ENCODE peak calls at places on chromosomes 12 and 14, in seven cellular contexts. U, A, K, G, Q, S and B are unnamed samples.

GRCh38 chr12:51949342-51950030 is 2.0 kb upstream of the ACVR1B start:
- DNase-seq in A (no peak), K (no peak), U (no peak), G (no peak), Q (no peak), S (no peak), B (no peak)

GRCh38 chr12:80979251-80979650 is 41.5 kb upstream of the LIN7A start:
- DNase-seq in S (no peak), G (no peak), A (no peak), U (no peak), K (no peak), Q (no peak), B (no peak)

GRCh38 chr12:29208060-29208459 is 59.0 kb downstream of the FAR2 start:
- DNase-seq in G (peak), K (no peak), S (no peak), A (no peak), Q (no peak), U (no peak), B (no peak)

GRCh38 chr14:81200041-81200440 is 20.7 kb downstream of the GTF2A1 start:
- DNase-seq in G (no peak), U (no peak), Q (no peak), S (no peak), K (no peak), A (no peak), B (no peak)

GRCh38 chr12:22729898-22730443 is 105.0 kb downstream of the ETNK1 start:
- DNase-seq in U (no peak), K (peak), A (no peak), S (no peak), Q (no peak), G (no peak), B (peak)

GRCh38 chr14:51862171-51862838 is 1.9 kb downstream of the GNG2 start:
- DNase-seq in G (no peak), A (no peak), U (no peak), Q (no peak), S (no peak), K (no peak), B (no peak)

GRCh38 chr12:94027561-94027960 is 120.8 kb upstream of the PLXNC1 start:
- DNase-seq in U (no peak), A (no peak), Q (no peak), G (no peak), K (no peak), S (no peak), B (no peak)

GRCh38 chr14:55138091-55138490 is 9.0 kb downstream of the LGALS3 start:
- DNase-seq in G (no peak), K (no peak), A (no peak), Q (no peak), U (no peak), S (no peak), B (no peak)

GRCh38 chr12:50453872-50454271 is 50.9 kb upstream of the DIP2B start:
- DNase-seq in A (no peak), Q (no peak), K (peak), S (no peak), G (no peak), U (no peak), B (peak)

GRCh38 chr14:72822946-72823611 is 70.8 kb downstream of the DPF3 start:
- DNase-seq in S (peak), G (no peak), K (no peak), Q (no peak), A (no peak), U (no peak), B (no peak)

GRCh38 chr12:26523708-26524150 is 309.3 kb downstream of the ITPR2 start:
- DNase-seq in S (peak), A (no peak), U (no peak), G (peak), K (peak), Q (peak), B (peak)

GRCh38 chr14:35285991-35286564 is 6.1 kb upstream of the PSMA6 start:
- DNase-seq in A (no peak), K (no peak), G (no peak), Q (no peak), U (no peak), S (no peak), B (no peak)

GRCh38 chr14:50854521-50854920 is 17.3 kb upstream of the ABHD12B start:
- DNase-seq in S (no peak), G (no peak), Q (no peak), A (no peak), K (no peak), U (no peak), B (no peak)

GRCh38 chr12:54700301-54700700 is 52.1 kb upstream of the DCD start:
- DNase-seq in U (no peak), K (no peak), G (no peak), S (no peak), Q (no peak), A (no peak), B (no peak)

GRCh38 chr14:95891742-95892141 is 15.1 kb downstream of the TUNAR start:
- DNase-seq in U (no peak), G (no peak), K (no peak), Q (peak), S (no peak), A (no peak), B (peak)

GRCh38 chr12:49565119-49565955 is 2.6 kb downstream of the MCRS1 start:
- DNase-seq in G (no peak), A (no peak), K (no peak), S (peak), U (no peak), Q (no peak), B (no peak)

GRCh38 chr12:54352022-54352531 is 12.2 kb downstream of the GPR84 start:
- DNase-seq in K (peak), U (no peak), S (peak), Q (no peak), A (no peak), G (peak), B (no peak)

GRCh38 chr14:50047274-50047676 is 69.1 kb downstream of the VCPKMT start:
- DNase-seq in S (no peak), K (no peak), A (no peak), G (no peak), U (no peak), Q (no peak), B (no peak)

GRCh38 chr12:43501705-43502104 is 50.3 kb downstream of the ADAMTS20 start:
- DNase-seq in A (no peak), K (peak), Q (peak), G (no peak), S (no peak), U (no peak), B (peak)

GRCh38 chr14:64942531-64943111 is at the start of gene GPX2:
- DNase-seq in S (no peak), K (no peak), Q (peak), G (no peak), A (no peak), U (no peak), B (no peak)

GRCh38 chr12:120581998-120582397 is 796 bp upstream of the POP5 start:
- DNase-seq in A (no peak), G (no peak), U (no peak), S (no peak), Q (no peak), K (no peak), B (no peak)

GRCh38 chr14:50347521-50347920 is 35.4 kb downstream of the DMAC2L start:
- DNase-seq in K (peak), G (no peak), U (no peak), Q (peak), A (no peak), S (no peak), B (peak)

GRCh38 chr14:101855958-101856357 is 94.4 kb downstream of the PPP2R5C start:
- DNase-seq in Q (no peak), G (no peak), S (no peak), A (no peak), K (no peak), U (no peak), B (peak)

GRCh38 chr12:94879542-94879941 is 124.0 kb downstream of the NDUFA12 start:
- DNase-seq in G (no peak), S (no peak), A (no peak), Q (no peak), K (peak), U (no peak), B (peak)

GRCh38 chr12:75964150-75964549 is 67.4 kb downstream of the PHLDA1 start:
- DNase-seq in A (no peak), Q (no peak), S (peak), G (peak), U (no peak), K (no peak), B (no peak)

GRCh38 chr14:89384023-89384422 is 33.0 kb downstream of the FOXN3 start:
- DNase-seq in Q (no peak), K (no peak), A (no peak), G (no peak), S (no peak), U (no peak), B (no peak)

GRCh38 chr14:35161231-35161630 is 38.9 kb downstream of the PRORP start:
- DNase-seq in G (no peak), A (no peak), K (peak), U (no peak), Q (no peak), S (no peak), B (peak)

GRCh38 chr12:79266511-79267129 is 402.0 kb downstream of the SYT1 start:
- DNase-seq in K (no peak), S (no peak), Q (no peak), G (no peak), A (no peak), U (no peak), B (no peak)

GRCh38 chr12:23895792-23896218 is 53.7 kb downstream of the SOX5 start:
- DNase-seq in Q (no peak), G (no peak), A (no peak), K (peak), U (no peak), S (no peak), B (no peak)

GRCh38 chr14:24269368-24269767 is 2.0 kb downstream of the RABGGTA start:
- DNase-seq in K (no peak), S (no peak), Q (no peak), G (no peak), U (no peak), A (no peak), B (no peak)

GRCh38 chr14:89134640-89135039 is 282.4 kb downstream of the FOXN3 start:
- DNase-seq in G (no peak), Q (no peak), K (no peak), U (no peak), S (no peak), A (no peak), B (no peak)

GRCh38 chr14:24298892-24299254 is 707 bp downstream of the DHRS1 start:
- DNase-seq in S (no peak), G (no peak), K (peak), Q (peak), A (no peak), U (no peak), B (peak)

GRCh38 chr12:27936196-27936595 is 36.3 kb downstream of the PTHLH start:
- DNase-seq in A (no peak), Q (no peak), U (no peak), G (no peak), S (no peak), K (peak), B (peak)

GRCh38 chr12:56947633-56948535 is 9.5 kb downstream of the RDH16 start:
- DNase-seq in K (peak), G (no peak), A (no peak), S (no peak), Q (no peak), U (no peak), B (peak)

GRCh38 chr12:4211372-4211771 is 62.2 kb upstream of the CCND2 start:
- DNase-seq in G (no peak), Q (no peak), A (no peak), U (no peak), S (no peak), K (no peak), B (no peak)

DNA sequence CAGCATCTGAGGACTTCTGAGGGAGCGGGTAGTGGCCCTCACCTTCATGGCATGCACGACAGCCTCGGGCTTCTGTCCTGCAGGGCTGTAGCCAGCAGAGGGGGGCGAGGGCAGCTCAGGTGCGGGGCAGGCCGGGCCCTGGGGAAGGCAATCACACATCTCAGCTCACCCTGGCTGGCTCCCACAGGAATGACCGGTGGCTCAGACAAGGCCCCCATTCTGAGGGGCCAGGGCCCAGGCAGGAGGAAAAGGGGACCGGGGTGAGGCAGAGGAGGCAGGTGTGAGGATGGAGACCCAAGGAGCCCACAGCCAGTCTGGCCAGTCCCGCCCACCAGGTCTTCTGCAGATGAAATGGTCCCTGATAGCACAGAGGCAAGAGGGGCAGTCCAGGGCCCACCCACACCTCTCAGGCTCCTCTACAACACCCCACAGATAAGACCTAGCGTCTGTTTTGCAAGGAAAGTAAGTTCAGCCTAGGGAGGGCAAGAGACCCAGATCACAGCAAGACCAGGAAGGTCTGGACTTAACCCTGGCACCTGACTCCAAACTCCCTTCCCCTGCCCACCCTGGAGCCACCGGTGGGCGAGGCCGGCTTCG is 35.9 kb downstream of the CCNK start:
- DNase-seq in S (peak), K (no peak), G (no peak), A (no peak), Q (no peak), U (no peak), B (no peak)
- TF ChIP-seq CTCF in S (no peak), K (no peak), G (no peak), A (no peak), Q (no peak), U (no peak), B (no peak)

GRCh38 chr14:68525516-68525915 is 267.4 kb downstream of the ZFP36L1 start:
- DNase-seq in S (no peak), K (no peak), Q (no peak), G (no peak), A (no peak), U (no peak), B (no peak)

GRCh38 chr14:68522510-68523325 is 270.1 kb downstream of the ZFP36L1 start:
- DNase-seq in G (no peak), U (no peak), Q (no peak), A (no peak), S (no peak), K (peak), B (no peak)

GRCh38 chr14:68523326-68523610 is 269.6 kb downstream of the ZFP36L1 start:
- DNase-seq in G (no peak), U (no peak), Q (no peak), K (no peak), A (no peak), S (no peak), B (no peak)

GRCh38 chr14:68521952-68522509 is 270.8 kb downstream of the ZFP36L1 start:
- DNase-seq in K (no peak), A (no peak), G (no peak), S (no peak), U (no peak), Q (no peak), B (no peak)

GRCh38 chr14:68523994-68524725 is 268.7 kb downstream of the ZFP36L1 start:
- DNase-seq in S (no peak), G (no peak), U (no peak), A (no peak), Q (no peak), K (no peak), B (no peak)
- TF ChIP-seq CTCF in S (peak), G (peak), U (no peak), A (no peak), Q (no peak), K (peak), B (no peak)

DNA sequence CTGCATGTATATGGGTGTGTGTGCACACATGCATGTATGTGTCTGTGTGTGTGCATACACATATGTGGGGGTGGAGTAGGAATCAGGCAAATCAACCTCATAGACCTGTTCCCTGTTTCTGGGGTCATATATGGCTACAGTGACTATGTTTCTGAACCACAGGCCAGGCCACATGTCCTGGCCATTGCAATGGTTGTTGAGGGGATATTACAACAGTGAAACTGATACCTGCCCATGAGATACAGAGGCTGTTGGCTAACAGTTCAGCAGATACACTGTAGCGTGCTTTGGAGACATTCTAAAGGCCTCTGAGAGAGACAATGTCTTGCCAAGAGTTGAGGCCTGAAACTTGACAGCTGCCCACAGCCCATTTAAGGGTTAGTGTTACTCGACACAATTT is 47.3 kb upstream of the FOS start:
- DNase-seq in K (no peak), G (no peak), Q (no peak), A (no peak), S (no peak), U (no peak), B (no peak)
- TF ChIP-seq CTCF in K (no peak), G (no peak), Q (no peak), A (no peak), S (no peak), U (no peak), B (no peak)

DNA sequence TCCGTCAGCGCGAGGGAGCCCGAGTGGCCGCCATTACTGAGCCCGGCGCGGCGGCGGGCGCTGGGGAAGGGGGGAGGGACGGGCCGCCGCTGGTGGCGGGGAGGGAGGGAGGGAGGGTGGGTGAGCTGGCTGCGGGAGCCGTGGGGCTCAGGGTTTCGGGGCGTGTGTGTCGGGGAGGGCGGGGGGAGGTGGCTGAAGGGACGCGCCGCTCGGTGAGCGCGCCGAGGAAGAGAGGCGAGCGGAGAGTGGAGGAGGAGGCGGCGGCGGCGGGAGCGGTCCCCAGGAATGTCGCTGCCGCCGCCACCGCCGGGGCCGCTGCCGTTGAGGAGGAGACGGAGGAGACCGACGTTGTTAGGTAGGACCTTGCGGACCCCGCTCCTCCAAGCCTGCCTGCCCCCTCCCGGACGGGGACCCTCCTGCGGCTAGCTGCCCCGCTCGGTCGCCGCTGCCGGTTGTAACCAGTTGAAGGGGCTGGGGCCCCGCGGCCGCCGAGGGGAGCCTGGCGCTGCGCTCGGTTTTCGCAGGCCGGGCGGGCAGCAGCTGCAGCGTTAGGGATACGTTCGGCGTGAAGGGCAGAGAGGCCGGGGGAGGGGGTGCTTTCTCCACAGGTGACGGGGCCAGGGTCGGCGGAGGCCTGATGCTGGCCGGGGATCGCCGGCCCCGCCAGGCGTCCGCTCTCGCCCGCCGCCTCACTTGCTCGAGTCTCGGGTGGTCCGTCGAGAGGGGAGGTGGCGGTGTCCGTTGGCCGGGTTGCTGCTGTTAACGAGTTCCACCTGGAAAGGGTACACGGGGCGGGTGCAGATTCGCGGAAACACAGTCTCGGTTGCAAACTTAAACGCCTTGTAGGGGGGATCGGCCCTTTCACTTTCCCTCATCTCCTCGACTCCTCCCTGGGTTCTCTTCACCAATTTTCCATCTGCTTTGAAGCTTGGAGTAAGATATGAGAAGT is at the start of gene ARHGAP5:
- DNase-seq in U (no peak), S (no peak), A (peak), G (no peak), K (peak), Q (peak), B (peak)
- TF ChIP-seq CTCF in U (no peak), S (peak), A (peak), G (no peak), K (peak), Q (no peak), B (peak)

GRCh38 chr12:82687020-82687951 is 580 bp downstream of the TMTC2 start:
- DNase-seq in A (peak), K (peak), U (no peak), S (peak), G (peak), Q (peak), B (peak)
- TF ChIP-seq CTCF in A (no peak), K (peak), U (no peak), S (no peak), G (no peak), Q (peak), B (no peak)

GRCh38 chr12:121712462-121713256 is at the start of gene TMEM120B:
- DNase-seq in S (peak), Q (peak), K (peak), U (peak), A (peak), G (peak), B (peak)
- TF ChIP-seq CTCF in S (no peak), Q (no peak), K (no peak), U (no peak), A (peak), G (peak), B (no peak)

GRCh38 chr14:21014761-21015190 is 10.1 kb downstream of the NDRG2 start:
- DNase-seq in K (peak), G (peak), S (peak), Q (peak), U (peak), A (peak), B (peak)
- TF ChIP-seq CTCF in K (peak), G (peak), S (peak), Q (peak), U (peak), A (peak), B (peak)

GRCh38 chr14:56280843-56281242 is 162.6 kb downstream of the PELI2 start:
- DNase-seq in K (no peak), S (no peak), U (no peak), Q (no peak), A (no peak), G (no peak), B (no peak)
- TF ChIP-seq CTCF in K (peak), S (no peak), U (no peak), Q (no peak), A (peak), G (no peak), B (no peak)

GRCh38 chr14:105398044-105398725 is at the start of gene TEX22:
- DNase-seq in S (peak), Q (peak), A (peak), G (peak), U (peak), K (peak), B (peak)
- TF ChIP-seq CTCF in S (peak), Q (no peak), A (peak), G (peak), U (no peak), K (no peak), B (no peak)

GRCh38 chr12:111640498-111640897 is 41.4 kb upstream of the ATXN2 start:
- DNase-seq in A (no peak), Q (no peak), S (no peak), G (no peak), K (no peak), U (no peak), B (no peak)
- TF ChIP-seq CTCF in A (no peak), Q (no peak), S (no peak), G (no peak), K (no peak), U (no peak), B (no peak)